ENCODE peak calls at places on chromosomes 13 and 19, in nine cellular contexts. K is cardiac fibroblast; X is tibial nerve; S is Peyer's patch; B is HFFc6; W is foreskin fibroblast; A is fibroblast of pulmonary artery; I is neural crest cell; T is CD4-positive, alpha-beta T cell. Y is an unnamed sample.
A peak's percentile ranks its signal among the peaks of the same experiment; 100 is the strongest.

GRCh38 chr13:26220575-26220974 is 1.5 kb downstream of the RNF6 start:
- DNase-seq in K (peak; percentile 32), X (no peak), S (no peak), B (peak; percentile 48), W (no peak), A (peak; percentile 42), I (no peak), T (no peak), Y (no peak)

GRCh38 chr13:35855531-35856019 is 275.6 kb downstream of the DCLK1 start:
- DNase-seq in K (no peak), X (no peak), S (no peak), B (no peak), W (no peak), A (peak; percentile 21), I (no peak), T (no peak), Y (no peak)

GRCh38 chr13:20428666-20429644 is 96.7 kb downstream of the CRYL1 start:
- DNase-seq in K (no peak), X (no peak), S (no peak), B (no peak), W (no peak), A (no peak), I (no peak), T (no peak), Y (no peak)

GRCh38 chr19:9295411-9295849 is 14.2 kb downstream of the ZNF699 start:
- DNase-seq in K (no peak), X (no peak), S (no peak), B (no peak), W (no peak), A (no peak), I (no peak), T (no peak), Y (no peak)

GRCh38 chr13:102003848-102004570 is 397.8 kb downstream of the FGF14 start:
- DNase-seq in K (no peak), X (no peak), S (no peak), B (no peak), W (no peak), A (no peak), I (no peak), T (no peak), Y (no peak)

GRCh38 chr19:48378194-48378570 is 13.2 kb downstream of the KDELR1 start:
- DNase-seq in K (no peak), X (no peak), S (no peak), B (no peak), W (no peak), A (no peak), I (no peak), T (no peak), Y (no peak)

GRCh38 chr13:24032674-24033073 is 127.8 kb upstream of the SPATA13 start:
- DNase-seq in K (peak; percentile 48), X (no peak), S (no peak), B (no peak), W (no peak), A (peak; percentile 53), I (no peak), T (no peak), Y (no peak)

GRCh38 chr13:60727140-60727539 is 330.1 kb downstream of the TDRD3 start:
- DNase-seq in K (no peak), X (no peak), S (no peak), B (no peak), W (no peak), A (no peak), I (no peak), T (no peak), Y (no peak)

GRCh38 chr19:44737238-44738160 is 11.0 kb upstream of the BCL3 start:
- DNase-seq in K (peak; percentile 80), X (no peak), S (no peak), B (no peak), W (no peak), A (no peak), I (no peak), T (no peak), Y (no peak)

GRCh38 chr13:50131998-50132936 is 117.0 kb downstream of the KCNRG start:
- DNase-seq in K (no peak), X (no peak), S (no peak), B (no peak), W (no peak), A (no peak), I (no peak), T (no peak), Y (peak; percentile 30)

GRCh38 chr19:13396256-13397080 is 109.8 kb downstream of the CACNA1A start:
- DNase-seq in K (peak; percentile 88), X (peak; percentile 29), S (no peak), B (peak; percentile 50), W (peak; percentile 85), A (peak; percentile 85), I (peak; percentile 64), T (no peak), Y (no peak)

GRCh38 chr13:109465151-109465550 is 321.2 kb downstream of the IRS2 start:
- DNase-seq in K (peak; percentile 11), X (no peak), S (no peak), B (no peak), W (peak; percentile 51), A (no peak), I (no peak), T (no peak), Y (no peak)

GRCh38 chr19:55641376-55642152 is 762 bp downstream of the ZNF580 start:
- DNase-seq in K (peak; percentile 32), X (no peak), S (peak; percentile 52), B (no peak), W (no peak), A (peak; percentile 36), I (no peak), T (no peak), Y (no peak)

GRCh38 chr13:36130542-36131214 is 504 bp downstream of the DCLK1 start:
- DNase-seq in K (peak; percentile 15), X (peak; percentile 21), S (no peak), B (no peak), W (no peak), A (no peak), I (peak; percentile 25), T (no peak), Y (no peak)

GRCh38 chr13:106156468-106156867 is 379.0 kb downstream of the EFNB2 start:
- DNase-seq in K (peak; percentile 86), X (no peak), S (no peak), B (peak; percentile 99), W (peak; percentile 97), A (peak; percentile 96), I (no peak), T (no peak), Y (no peak)

DNA sequence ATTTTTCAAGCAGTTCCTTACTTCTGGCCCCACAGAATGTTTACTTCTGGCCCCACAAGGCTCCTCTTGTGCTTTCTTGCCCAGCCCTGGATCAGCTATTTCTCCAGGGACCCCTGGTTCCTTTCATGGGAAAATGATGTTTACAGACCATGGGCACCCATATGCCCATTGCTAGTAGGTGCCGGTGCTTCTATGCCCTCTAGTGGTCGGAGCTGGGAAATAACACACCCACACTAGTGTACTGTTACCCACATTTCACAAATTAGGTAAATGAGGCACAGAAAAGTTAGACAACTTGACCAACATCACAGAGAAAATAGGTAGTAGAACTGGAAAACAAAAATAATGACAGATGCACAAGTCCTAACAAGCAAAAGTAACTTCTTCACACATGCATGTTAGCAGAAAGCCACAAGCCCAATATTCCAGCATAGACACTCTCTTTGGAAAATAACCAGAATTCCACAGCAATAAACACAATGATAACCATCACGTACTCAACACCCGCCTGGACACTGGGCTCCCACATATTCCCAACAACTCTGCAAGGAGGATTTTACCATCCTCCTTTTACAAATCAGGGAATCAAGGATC is 1.3 kb upstream of the CEACAM6 start:
- DNase-seq in K (peak; percentile 28), X (peak; percentile 53), S (peak; percentile 67), B (peak; percentile 21), W (peak; percentile 10), A (peak; percentile 26), I (peak; percentile 33), T (peak; percentile 63), Y (peak; percentile 35)
- TF ChIP-seq CTCF in K (peak; percentile 68), X (peak; percentile 61), S (peak; percentile 66), B (peak; percentile 81), W (peak; percentile 63), A (peak; percentile 78), I (peak; percentile 66), T (peak; percentile 70), Y (peak; percentile 5)

DNA sequence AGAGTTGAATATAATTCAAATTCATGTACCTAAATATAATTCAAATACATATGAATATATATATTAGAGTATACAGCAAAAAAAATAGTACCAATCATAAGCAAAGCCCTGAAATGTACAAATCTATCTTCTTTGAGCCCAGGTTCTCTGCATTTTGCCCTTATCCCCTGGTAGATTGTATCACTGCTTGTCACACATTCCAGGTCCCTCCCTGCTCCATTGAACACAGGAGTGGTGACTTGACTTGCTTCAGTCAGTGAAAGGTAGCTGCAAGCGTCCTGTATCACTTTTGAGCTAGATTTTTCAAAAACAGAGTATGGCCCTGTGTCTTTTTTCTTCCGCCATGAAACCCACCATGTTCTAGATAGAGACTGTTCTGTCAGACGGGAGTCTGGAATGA is 369.4 kb downstream of the LIG4 start:
- DNase-seq in K (no peak), X (no peak), S (no peak), B (no peak), W (no peak), A (no peak), I (no peak), T (no peak), Y (no peak)
- TF ChIP-seq CTCF in K (no peak), X (no peak), S (no peak), B (no peak), W (no peak), A (no peak), I (no peak), T (no peak), Y (no peak)

DNA sequence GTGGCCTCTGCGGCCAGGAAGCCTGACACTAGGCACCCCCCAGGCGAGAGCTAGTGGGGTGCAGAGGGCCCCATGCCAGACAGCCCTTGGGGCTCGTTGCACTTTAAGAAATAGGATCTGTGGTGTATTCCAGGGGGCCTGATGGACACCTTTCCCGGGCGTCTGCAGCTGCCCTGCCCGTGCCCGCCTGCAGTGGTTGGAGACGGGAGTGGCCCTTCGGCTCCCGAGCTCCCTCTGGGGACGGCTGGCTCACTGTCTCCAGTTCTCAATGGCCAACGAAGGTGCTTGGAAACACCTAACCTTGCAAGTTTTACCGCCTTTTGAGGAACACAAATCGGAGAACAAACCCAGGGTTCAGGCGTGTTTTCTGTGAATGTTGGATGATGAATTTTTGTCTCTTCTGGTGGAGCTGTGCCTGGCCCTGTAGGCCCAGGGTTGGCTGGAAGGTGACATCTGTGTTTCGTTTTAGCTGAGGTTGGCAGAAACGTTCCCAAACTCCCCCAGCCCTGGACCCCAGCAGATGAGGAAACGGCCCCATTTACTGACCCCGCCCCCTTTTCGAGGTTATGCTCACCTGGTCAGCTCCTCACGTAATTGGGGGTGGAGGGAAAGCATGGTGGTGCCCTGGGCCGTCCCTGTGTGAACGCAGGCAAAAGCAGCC is 17.4 kb upstream of the NPAS1 start:
- DNase-seq in K (no peak), X (no peak), S (no peak), B (no peak), W (no peak), A (no peak), I (no peak), T (no peak), Y (no peak)
- TF ChIP-seq CTCF in K (no peak), X (no peak), S (peak; percentile 55), B (no peak), W (no peak), A (no peak), I (no peak), T (no peak), Y (no peak)

DNA sequence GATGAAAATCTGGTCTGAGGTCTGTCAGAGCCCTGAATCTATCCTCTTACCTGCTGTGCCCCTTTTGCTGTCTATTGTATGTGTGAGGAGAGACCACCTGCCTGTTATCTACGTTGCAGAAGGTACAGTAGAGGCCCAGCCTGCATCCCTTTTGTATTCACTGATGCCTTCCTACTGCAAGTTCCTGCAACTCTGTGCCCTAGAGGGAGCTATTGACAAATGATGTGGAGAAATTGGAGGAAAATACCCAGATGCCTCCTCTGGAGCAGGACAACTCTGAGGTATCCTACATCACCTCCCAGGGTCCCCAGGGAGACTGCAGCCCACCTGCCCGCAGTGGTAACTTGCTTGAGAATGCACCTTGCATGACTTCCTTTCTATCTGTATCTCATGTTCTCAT is 33.7 kb downstream of the SIAH3 start:
- DNase-seq in K (no peak), X (no peak), S (no peak), B (no peak), W (no peak), A (peak; percentile 1), I (no peak), T (no peak), Y (no peak)
- TF ChIP-seq CTCF in K (no peak), X (no peak), S (no peak), B (no peak), W (no peak), A (no peak), I (no peak), T (no peak), Y (no peak)